ENCODE peak calls at places on chromosome 17, in nine cellular contexts. P is Panc1, M is left ventricle myocardium inferior, R is AG09309, J is foreskin fibroblast, Z is mucosa of descending colon, N is heart left ventricle, G is choroid plexus epithelial cell, T is lower lobe of right lung. C is an unnamed sample.

GRCh38 chr17:48123111-48123510 is 15.5 kb downstream of the SNX11 start:
- DNase-seq in M (no peak), R (no peak), N (no peak), J (no peak), T (no peak), P (no peak), Z (no peak), G (no peak), C (no peak)

GRCh38 chr17:79622776-79623175 is 11.9 kb upstream of the RBFOX3 start:
- DNase-seq in J (no peak), P (no peak), N (peak), Z (peak), G (no peak), R (no peak), T (peak), M (no peak), C (no peak)

GRCh38 chr17:4520881-4521600 is 22.4 kb downstream of the SPNS2 start:
- DNase-seq in P (no peak), N (peak), T (peak), Z (no peak), J (no peak), M (no peak), G (peak), R (peak), C (no peak)

GRCh38 chr17:79919164-79919585 is 79.9 kb upstream of the CBX4 start:
- DNase-seq in M (peak), J (peak), N (peak), Z (peak), T (peak), P (no peak), R (no peak), G (no peak), C (peak)

GRCh38 chr17:67853703-67854102 is 28.4 kb downstream of the BPTF start:
- DNase-seq in N (no peak), Z (no peak), P (no peak), M (no peak), T (no peak), R (no peak), G (no peak), J (no peak), C (no peak)

GRCh38 chr17:80920406-80920805 is 71.2 kb upstream of the CHMP6 start:
- DNase-seq in P (no peak), M (no peak), Z (no peak), J (no peak), T (no peak), G (peak), R (no peak), N (peak), C (peak)

GRCh38 chr17:82273327-82274133 is at the start of gene CSNK1D:
- DNase-seq in J (peak), N (peak), M (peak), T (peak), P (no peak), G (peak), R (no peak), Z (peak), C (peak)

GRCh38 chr17:35947156-35947585 is 3.7 kb upstream of the LYZL6 start:
- DNase-seq in Z (peak), N (no peak), J (peak), R (no peak), G (peak), P (peak), M (no peak), T (no peak), C (peak)

GRCh38 chr17:8941520-8941919 is 24.0 kb downstream of the PIK3R5 start:
- DNase-seq in G (no peak), M (no peak), R (no peak), N (no peak), J (no peak), P (no peak), Z (peak), T (peak), C (no peak)

GRCh38 chr17:74130276-74130675 is 73.2 kb upstream of the RPL38 start:
- DNase-seq in R (no peak), P (no peak), T (no peak), J (no peak), Z (no peak), M (no peak), N (no peak), G (no peak), C (no peak)

GRCh38 chr17:7774037-7774659 is 56.6 kb downstream of the DNAH2 start:
- DNase-seq in N (no peak), G (peak), Z (no peak), T (no peak), J (peak), M (no peak), R (no peak), P (no peak), C (no peak)

GRCh38 chr17:61251939-61252865 is 147.4 kb upstream of the TBX2 start:
- DNase-seq in P (no peak), G (peak), J (peak), R (peak), M (peak), T (peak), N (peak), Z (peak), C (peak)

GRCh38 chr17:42252528-42253172 is 23.5 kb downstream of the STAT5B start:
- DNase-seq in T (no peak), Z (no peak), G (no peak), J (no peak), R (no peak), N (no peak), P (peak), M (no peak), C (no peak)

GRCh38 chr17:1776857-1777256 is 15.0 kb downstream of the SERPINF1 start:
- DNase-seq in R (no peak), J (no peak), G (no peak), N (no peak), P (no peak), T (no peak), M (no peak), Z (no peak), C (no peak)

GRCh38 chr17:32747856-32748255 is 129.1 kb downstream of the MYO1D start:
- DNase-seq in G (peak), J (no peak), P (no peak), R (no peak), T (no peak), N (no peak), M (no peak), Z (no peak), C (no peak)

GRCh38 chr17:76076765-76077581 is 2.0 kb upstream of the ZACN start:
- DNase-seq in Z (no peak), G (no peak), J (peak), T (no peak), P (no peak), M (no peak), N (no peak), R (no peak), C (no peak)

GRCh38 chr17:77602883-77603640 is 355.4 kb upstream of the TNRC6C start:
- DNase-seq in R (no peak), T (no peak), P (no peak), M (no peak), J (no peak), G (no peak), N (no peak), Z (no peak), C (no peak)

GRCh38 chr17:63772801-63773271 is 561 bp downstream of the CCDC47 start:
- DNase-seq in J (peak), T (no peak), G (peak), N (no peak), M (no peak), Z (no peak), P (no peak), R (no peak), C (peak)

GRCh38 chr17:57009737-57010445 is 32.0 kb downstream of the SCPEP1 start:
- DNase-seq in G (peak), M (peak), T (peak), J (peak), P (peak), Z (peak), R (peak), N (peak), C (peak)

GRCh38 chr17:43368740-43369506 is 29.9 kb upstream of the ARL4D start:
- DNase-seq in J (peak), T (peak), P (no peak), Z (peak), G (peak), M (peak), R (no peak), N (peak), C (peak)
- H3K4me3 ChIP-seq in J (peak), T (peak), P (peak), Z (peak), G (peak), M (peak), R (peak), N (peak), C (peak)

GRCh38 chr17:49567871-49568694 is 7.6 kb upstream of the NXPH3 start:
- DNase-seq in R (no peak), G (peak), N (peak), M (peak), P (no peak), T (peak), Z (peak), J (peak), C (peak)
- TF ChIP-seq CTCF in R (peak), G (peak), N (peak), M (peak), P (peak), T (peak), Z (peak), J (peak), C (peak)

GRCh38 chr17:64978138-64978537 is 58.9 kb upstream of the LRRC37A3 start:
- DNase-seq in M (no peak), P (no peak), J (no peak), T (no peak), N (no peak), Z (no peak), R (no peak), G (no peak), C (no peak)

GRCh38 chr17:64974750-64975317 is 55.6 kb upstream of the LRRC37A3 start:
- DNase-seq in G (peak), J (no peak), Z (no peak), N (no peak), P (no peak), R (no peak), M (no peak), T (no peak), C (no peak)

GRCh38 chr17:64969046-64969501 is 49.8 kb upstream of the LRRC37A3 start:
- DNase-seq in T (no peak), R (no peak), J (no peak), Z (no peak), N (no peak), M (no peak), P (no peak), G (no peak), C (no peak)

GRCh38 chr17:64975318-64976087 is 56.2 kb upstream of the LRRC37A3 start:
- DNase-seq in P (peak), R (peak), T (peak), M (peak), Z (peak), J (peak), G (peak), N (peak), C (peak)

DNA sequence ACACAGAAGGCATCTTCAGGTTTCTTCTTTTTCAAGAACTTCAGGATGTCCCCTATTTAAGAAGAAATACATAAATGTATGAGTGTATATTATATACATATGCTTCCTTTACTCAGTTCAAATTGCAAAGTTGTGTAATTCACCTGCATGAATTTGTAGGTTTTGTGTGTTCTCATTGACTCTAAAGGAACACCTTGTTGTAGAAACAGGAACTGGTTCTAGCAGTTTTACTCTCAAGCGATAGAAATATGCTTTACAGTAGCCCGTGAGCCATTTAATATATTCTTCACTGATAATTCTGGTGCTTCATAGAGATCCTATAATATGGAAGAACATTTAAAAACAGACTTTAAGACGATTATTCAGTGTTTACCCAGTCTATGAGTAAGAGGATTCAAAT is 53.3 kb upstream of the LRRC37A3 start:
- DNase-seq in Z (no peak), R (no peak), P (no peak), M (no peak), G (no peak), J (no peak), N (no peak), T (no peak), C (no peak)
- H3K4me3 ChIP-seq in Z (no peak), R (no peak), P (no peak), M (no peak), G (no peak), J (no peak), N (no peak), T (no peak), C (no peak)

GRCh38 chr17:19744922-19745757 is 3.0 kb downstream of the ALDH3A1 start:
- DNase-seq in Z (peak), J (peak), P (no peak), R (no peak), G (peak), M (peak), T (peak), N (peak), C (peak)

GRCh38 chr17:19744492-19744891 is 3.6 kb downstream of the ALDH3A1 start:
- DNase-seq in Z (no peak), T (no peak), R (no peak), N (no peak), P (no peak), J (no peak), M (no peak), G (no peak), C (no peak)

GRCh38 chr17:19747159-19747719 is 859 bp downstream of the ALDH3A1 start:
- DNase-seq in T (no peak), M (no peak), J (no peak), P (no peak), N (no peak), G (no peak), R (no peak), Z (no peak), C (no peak)

GRCh38 chr17:19747829-19748806 is at the start of gene ALDH3A1:
- DNase-seq in N (no peak), P (no peak), G (no peak), J (peak), R (no peak), T (no peak), Z (no peak), M (no peak), C (no peak)

DNA sequence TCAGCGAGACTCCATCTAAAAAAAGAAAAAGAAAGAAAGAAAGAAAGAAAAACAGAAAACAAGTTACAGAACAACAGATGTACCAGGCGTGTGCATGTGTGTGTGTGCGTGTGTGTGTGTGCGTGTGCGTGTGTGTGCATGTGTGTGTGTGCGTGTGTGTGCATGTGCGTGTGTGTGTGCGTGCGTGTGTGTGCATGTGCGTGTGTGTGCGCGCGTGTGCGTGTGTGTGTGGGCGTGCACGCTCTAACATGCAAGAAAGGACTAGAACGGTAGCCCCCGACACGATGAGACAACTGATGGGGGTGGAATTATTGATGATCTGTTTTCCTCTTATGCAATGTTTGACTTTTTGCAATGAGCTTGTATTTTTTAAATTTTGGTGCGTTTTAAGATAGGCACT is 1.6 kb downstream of the ALDH3A1 start:
- DNase-seq in M (no peak), R (no peak), P (no peak), J (no peak), T (no peak), G (no peak), Z (no peak), N (no peak), C (no peak)
- TF ChIP-seq CTCF in M (no peak), R (no peak), P (no peak), J (no peak), T (no peak), G (no peak), Z (no peak), N (no peak), C (no peak)

GRCh38 chr17:60077226-60077625 is 1.5 kb downstream of the HEATR6 start:
- DNase-seq in G (no peak), T (no peak), J (no peak), Z (no peak), R (no peak), N (no peak), P (no peak), M (no peak), C (peak)

GRCh38 chr17:60077672-60078519 is 825 bp downstream of the HEATR6 start:
- DNase-seq in T (no peak), J (peak), N (no peak), M (no peak), Z (no peak), P (no peak), G (peak), R (no peak), C (peak)

GRCh38 chr17:60080545-60080944 is 1.8 kb upstream of the HEATR6 start:
- DNase-seq in T (no peak), J (no peak), P (no peak), G (no peak), N (no peak), Z (no peak), R (no peak), M (no peak), C (no peak)

GRCh38 chr17:60076811-60077210 is 1.9 kb downstream of the HEATR6 start:
- DNase-seq in T (no peak), J (no peak), Z (no peak), N (no peak), M (no peak), G (no peak), P (no peak), R (no peak), C (no peak)

DNA sequence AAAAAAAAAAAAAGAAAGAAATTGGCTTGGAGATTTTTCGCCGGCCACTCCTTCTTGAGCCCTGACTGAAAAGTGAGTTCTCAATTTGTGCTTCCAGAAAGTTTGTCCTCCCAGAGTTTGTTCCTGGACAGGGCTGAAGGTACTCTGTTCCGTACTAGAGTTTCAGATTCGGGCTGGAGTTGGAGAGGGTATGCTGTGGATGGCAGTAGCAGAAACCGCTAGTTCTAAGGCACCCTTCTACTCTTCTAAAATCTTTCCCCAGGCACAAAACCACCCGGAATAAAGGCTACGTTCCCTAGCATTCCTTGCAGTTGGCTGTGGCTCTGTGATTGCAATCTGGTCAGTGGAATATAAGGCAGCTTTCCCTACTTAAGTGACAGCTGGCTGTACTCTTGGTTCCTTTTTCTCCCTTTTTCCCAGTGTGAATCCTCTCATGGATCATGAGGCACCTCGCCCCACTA is 710 bp upstream of the HEATR6 start:
- DNase-seq in R (no peak), N (no peak), T (no peak), P (no peak), G (no peak), Z (no peak), J (peak), M (no peak), C (no peak)
- H3K4me3 ChIP-seq in R (peak), N (peak), T (peak), P (peak), G (peak), Z (peak), J (peak), M (peak), C (peak)

GRCh38 chr17:15441315-15441714 is 26.1 kb downstream of the CDRT4 start:
- DNase-seq in M (no peak), N (no peak), J (no peak), P (no peak), T (no peak), G (no peak), Z (no peak), R (no peak), C (no peak)

GRCh38 chr17:15431766-15432165 is 35.7 kb downstream of the CDRT4 start:
- DNase-seq in N (no peak), G (no peak), T (no peak), M (no peak), J (no peak), P (no peak), Z (no peak), R (no peak), C (no peak)

GRCh38 chr17:15432807-15433547 is 34.4 kb downstream of the CDRT4 start:
- DNase-seq in M (no peak), P (no peak), G (peak), Z (no peak), N (peak), R (peak), J (peak), T (no peak), C (no peak)

GRCh38 chr17:15440347-15440746 is 27.1 kb downstream of the CDRT4 start:
- DNase-seq in P (no peak), T (no peak), Z (no peak), G (no peak), J (no peak), M (no peak), R (no peak), N (no peak), C (no peak)

GRCh38 chr17:15436399-15437369 is 30.7 kb downstream of the CDRT4 start:
- DNase-seq in Z (peak), R (no peak), T (peak), N (peak), P (no peak), M (peak), G (peak), J (peak), C (no peak)
- TF ChIP-seq CTCF in Z (no peak), R (peak), T (peak), N (peak), P (peak), M (peak), G (peak), J (peak), C (peak)

C was measured in astrocyte of the spinal cord.